ENCODE peak calls at places on chromosomes 2 and 18, in ten cellular contexts. One of them, this sample, is unnamed.

GRCh38 chr2:45119038-45119437 is 109.8 kb upstream of the SIX2 start:
- DNase-seq in IMR-90: peak
- DNase-seq in CD8-positive, alpha-beta T cell: no peak
- DNase-seq in HFFc6: peak
- DNase-seq in left ventricle myocardium inferior: no peak
- DNase-seq in left lung: no peak
- DNase-seq in spleen: no peak
- DNase-seq in AG10803: peak
- DNase-seq in RWPE1: peak
- DNase-seq in osteocyte: no peak
- DNase-seq in this sample: peak

GRCh38 chr18:74945774-74946545 is 263.0 kb downstream of the PTGR3 start:
- DNase-seq in IMR-90: peak
- DNase-seq in CD8-positive, alpha-beta T cell: no peak
- DNase-seq in HFFc6: peak
- DNase-seq in left ventricle myocardium inferior: no peak
- DNase-seq in left lung: no peak
- DNase-seq in spleen: no peak
- DNase-seq in AG10803: peak
- DNase-seq in RWPE1: no peak
- DNase-seq in osteocyte: no peak
- DNase-seq in this sample: no peak

GRCh38 chr2:238968616-238969394 is 120.9 kb downstream of the TWIST2 start:
- DNase-seq in IMR-90: no peak
- DNase-seq in CD8-positive, alpha-beta T cell: no peak
- DNase-seq in HFFc6: no peak
- DNase-seq in left ventricle myocardium inferior: no peak
- DNase-seq in left lung: no peak
- DNase-seq in spleen: no peak
- DNase-seq in AG10803: no peak
- DNase-seq in RWPE1: no peak
- DNase-seq in osteocyte: peak
- DNase-seq in this sample: no peak

GRCh38 chr2:62198237-62198633 is 2.3 kb downstream of the B3GNT2 start:
- DNase-seq in IMR-90: no peak
- DNase-seq in CD8-positive, alpha-beta T cell: no peak
- DNase-seq in HFFc6: no peak
- DNase-seq in left ventricle myocardium inferior: no peak
- DNase-seq in left lung: no peak
- DNase-seq in spleen: no peak
- DNase-seq in AG10803: no peak
- DNase-seq in RWPE1: no peak
- DNase-seq in osteocyte: no peak
- DNase-seq in this sample: no peak

GRCh38 chr2:218260742-218261423 is at the start of gene GPBAR1:
- DNase-seq in IMR-90: no peak
- DNase-seq in CD8-positive, alpha-beta T cell: no peak
- DNase-seq in HFFc6: no peak
- DNase-seq in left ventricle myocardium inferior: peak
- DNase-seq in left lung: no peak
- DNase-seq in spleen: no peak
- DNase-seq in AG10803: no peak
- DNase-seq in RWPE1: no peak
- DNase-seq in osteocyte: no peak
- DNase-seq in this sample: peak

GRCh38 chr2:134029478-134029877 is 224.4 kb upstream of the MGAT5 start:
- DNase-seq in IMR-90: no peak
- DNase-seq in CD8-positive, alpha-beta T cell: no peak
- DNase-seq in HFFc6: no peak
- DNase-seq in left ventricle myocardium inferior: no peak
- DNase-seq in left lung: no peak
- DNase-seq in spleen: no peak
- DNase-seq in AG10803: no peak
- DNase-seq in RWPE1: no peak
- DNase-seq in osteocyte: no peak
- DNase-seq in this sample: no peak

GRCh38 chr2:8329660-8330622 is 351.9 kb upstream of the ID2 start:
- DNase-seq in IMR-90: no peak
- DNase-seq in CD8-positive, alpha-beta T cell: no peak
- DNase-seq in HFFc6: no peak
- DNase-seq in left ventricle myocardium inferior: no peak
- DNase-seq in left lung: peak
- DNase-seq in spleen: no peak
- DNase-seq in AG10803: no peak
- DNase-seq in RWPE1: no peak
- DNase-seq in osteocyte: peak
- DNase-seq in this sample: no peak

GRCh38 chr2:96321230-96322103 is 3.6 kb upstream of the ITPRIPL1 start:
- DNase-seq in IMR-90: peak
- DNase-seq in CD8-positive, alpha-beta T cell: peak
- DNase-seq in HFFc6: no peak
- DNase-seq in left ventricle myocardium inferior: peak
- DNase-seq in left lung: peak
- DNase-seq in spleen: peak
- DNase-seq in AG10803: peak
- DNase-seq in RWPE1: no peak
- DNase-seq in osteocyte: no peak
- DNase-seq in this sample: peak

GRCh38 chr2:27992787-27993747 is 102.5 kb downstream of the BABAM2 start:
- DNase-seq in IMR-90: peak
- DNase-seq in CD8-positive, alpha-beta T cell: no peak
- DNase-seq in HFFc6: peak
- DNase-seq in left ventricle myocardium inferior: no peak
- DNase-seq in left lung: no peak
- DNase-seq in spleen: no peak
- DNase-seq in AG10803: peak
- DNase-seq in RWPE1: peak
- DNase-seq in osteocyte: no peak
- DNase-seq in this sample: peak

GRCh38 chr2:11123856-11124759 is 31.2 kb upstream of the SLC66A3 start:
- DNase-seq in IMR-90: peak
- DNase-seq in CD8-positive, alpha-beta T cell: peak
- DNase-seq in HFFc6: peak
- DNase-seq in left ventricle myocardium inferior: peak
- DNase-seq in left lung: peak
- DNase-seq in spleen: peak
- DNase-seq in AG10803: peak
- DNase-seq in RWPE1: peak
- DNase-seq in osteocyte: no peak
- DNase-seq in this sample: peak
- TF ChIP-seq CTCF in IMR-90: peak
- TF ChIP-seq CTCF in CD8-positive, alpha-beta T cell: peak
- TF ChIP-seq CTCF in HFFc6: peak
- TF ChIP-seq CTCF in left ventricle myocardium inferior: peak
- TF ChIP-seq CTCF in left lung: peak
- TF ChIP-seq CTCF in spleen: peak
- TF ChIP-seq CTCF in AG10803: peak
- TF ChIP-seq CTCF in RWPE1: peak
- TF ChIP-seq CTCF in osteocyte: peak
- TF ChIP-seq CTCF in this sample: peak

DNA sequence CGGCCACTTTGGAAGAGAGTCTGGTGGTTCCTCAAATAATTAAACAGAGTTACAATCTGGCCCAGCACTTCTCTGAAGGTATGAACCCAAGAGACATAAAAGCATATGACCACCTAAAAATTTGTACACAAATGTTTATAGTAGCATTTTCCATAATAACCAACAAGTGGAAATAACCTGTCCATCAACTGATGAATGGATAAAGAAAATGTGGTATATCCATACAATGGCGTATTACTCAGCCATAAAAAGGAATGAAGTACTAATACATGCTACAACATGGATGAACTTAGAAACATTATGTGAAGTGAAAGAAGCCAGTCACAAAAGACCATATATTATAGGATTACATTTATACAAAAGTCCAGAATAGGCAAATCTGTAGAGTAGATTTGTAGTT is 76.0 kb upstream of the RGPD5 start:
- DNase-seq in IMR-90: no peak
- DNase-seq in CD8-positive, alpha-beta T cell: no peak
- DNase-seq in HFFc6: no peak
- DNase-seq in left ventricle myocardium inferior: no peak
- DNase-seq in left lung: no peak
- DNase-seq in spleen: no peak
- DNase-seq in AG10803: no peak
- DNase-seq in RWPE1: no peak
- DNase-seq in osteocyte: no peak
- DNase-seq in this sample: no peak
- TF ChIP-seq CTCF in IMR-90: no peak
- TF ChIP-seq CTCF in CD8-positive, alpha-beta T cell: no peak
- TF ChIP-seq CTCF in HFFc6: no peak
- TF ChIP-seq CTCF in left ventricle myocardium inferior: no peak
- TF ChIP-seq CTCF in left lung: no peak
- TF ChIP-seq CTCF in spleen: no peak
- TF ChIP-seq CTCF in AG10803: no peak
- TF ChIP-seq CTCF in RWPE1: no peak
- TF ChIP-seq CTCF in osteocyte: no peak
- TF ChIP-seq CTCF in this sample: no peak

GRCh38 chr18:61612517-61612916 is 279.3 kb downstream of the CDH20 start:
- DNase-seq in IMR-90: no peak
- DNase-seq in CD8-positive, alpha-beta T cell: no peak
- DNase-seq in HFFc6: no peak
- DNase-seq in left ventricle myocardium inferior: no peak
- DNase-seq in left lung: no peak
- DNase-seq in spleen: no peak
- DNase-seq in AG10803: no peak
- DNase-seq in RWPE1: no peak
- DNase-seq in osteocyte: no peak
- DNase-seq in this sample: no peak
- TF ChIP-seq CTCF in IMR-90: peak
- TF ChIP-seq CTCF in CD8-positive, alpha-beta T cell: no peak
- TF ChIP-seq CTCF in HFFc6: peak
- TF ChIP-seq CTCF in left ventricle myocardium inferior: peak
- TF ChIP-seq CTCF in left lung: no peak
- TF ChIP-seq CTCF in spleen: no peak
- TF ChIP-seq CTCF in AG10803: peak
- TF ChIP-seq CTCF in RWPE1: no peak
- TF ChIP-seq CTCF in osteocyte: peak
- TF ChIP-seq CTCF in this sample: no peak

GRCh38 chr2:41936751-41937463 is 110.9 kb upstream of the PKDCC start:
- DNase-seq in IMR-90: no peak
- DNase-seq in CD8-positive, alpha-beta T cell: no peak
- DNase-seq in HFFc6: no peak
- DNase-seq in left ventricle myocardium inferior: no peak
- DNase-seq in left lung: no peak
- DNase-seq in spleen: no peak
- DNase-seq in AG10803: no peak
- DNase-seq in RWPE1: no peak
- DNase-seq in osteocyte: no peak
- DNase-seq in this sample: no peak

GRCh38 chr2:41935004-41935401 is 112.8 kb upstream of the PKDCC start:
- DNase-seq in IMR-90: no peak
- DNase-seq in CD8-positive, alpha-beta T cell: no peak
- DNase-seq in HFFc6: no peak
- DNase-seq in left ventricle myocardium inferior: no peak
- DNase-seq in left lung: no peak
- DNase-seq in spleen: no peak
- DNase-seq in AG10803: no peak
- DNase-seq in RWPE1: no peak
- DNase-seq in osteocyte: no peak
- DNase-seq in this sample: no peak

GRCh38 chr2:41934323-41935003 is 113.4 kb upstream of the PKDCC start:
- DNase-seq in IMR-90: peak
- DNase-seq in CD8-positive, alpha-beta T cell: no peak
- DNase-seq in HFFc6: no peak
- DNase-seq in left ventricle myocardium inferior: peak
- DNase-seq in left lung: peak
- DNase-seq in spleen: no peak
- DNase-seq in AG10803: no peak
- DNase-seq in RWPE1: no peak
- DNase-seq in osteocyte: no peak
- DNase-seq in this sample: no peak

GRCh38 chr2:41937464-41937861 is 110.4 kb upstream of the PKDCC start:
- DNase-seq in IMR-90: peak
- DNase-seq in CD8-positive, alpha-beta T cell: no peak
- DNase-seq in HFFc6: no peak
- DNase-seq in left ventricle myocardium inferior: no peak
- DNase-seq in left lung: no peak
- DNase-seq in spleen: no peak
- DNase-seq in AG10803: peak
- DNase-seq in RWPE1: no peak
- DNase-seq in osteocyte: no peak
- DNase-seq in this sample: no peak

DNA sequence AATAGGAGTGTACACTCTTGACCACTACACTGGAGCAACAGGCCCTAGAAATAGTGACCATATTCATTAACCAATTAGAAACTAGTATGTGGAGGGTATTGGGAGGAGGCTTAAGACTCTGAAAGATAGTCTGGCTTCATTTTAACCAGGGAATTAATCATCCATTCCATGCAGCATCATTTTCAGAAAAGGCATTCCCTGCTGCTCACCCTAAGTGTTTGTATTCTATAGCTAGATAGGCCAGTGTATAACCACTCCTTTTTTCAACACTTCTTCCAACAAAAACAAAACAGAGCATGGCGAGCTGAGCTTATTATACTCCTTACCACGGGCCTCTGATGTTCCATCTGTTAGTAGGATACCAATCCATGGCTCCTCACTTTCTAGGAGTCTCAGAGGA is 112.0 kb upstream of the PKDCC start:
- DNase-seq in IMR-90: no peak
- DNase-seq in CD8-positive, alpha-beta T cell: no peak
- DNase-seq in HFFc6: no peak
- DNase-seq in left ventricle myocardium inferior: no peak
- DNase-seq in left lung: no peak
- DNase-seq in spleen: no peak
- DNase-seq in AG10803: no peak
- DNase-seq in RWPE1: no peak
- DNase-seq in osteocyte: no peak
- DNase-seq in this sample: no peak
- TF ChIP-seq CTCF in IMR-90: no peak
- TF ChIP-seq CTCF in CD8-positive, alpha-beta T cell: no peak
- TF ChIP-seq CTCF in HFFc6: no peak
- TF ChIP-seq CTCF in left ventricle myocardium inferior: no peak
- TF ChIP-seq CTCF in left lung: no peak
- TF ChIP-seq CTCF in spleen: no peak
- TF ChIP-seq CTCF in AG10803: no peak
- TF ChIP-seq CTCF in RWPE1: no peak
- TF ChIP-seq CTCF in osteocyte: no peak
- TF ChIP-seq CTCF in this sample: no peak

DNA sequence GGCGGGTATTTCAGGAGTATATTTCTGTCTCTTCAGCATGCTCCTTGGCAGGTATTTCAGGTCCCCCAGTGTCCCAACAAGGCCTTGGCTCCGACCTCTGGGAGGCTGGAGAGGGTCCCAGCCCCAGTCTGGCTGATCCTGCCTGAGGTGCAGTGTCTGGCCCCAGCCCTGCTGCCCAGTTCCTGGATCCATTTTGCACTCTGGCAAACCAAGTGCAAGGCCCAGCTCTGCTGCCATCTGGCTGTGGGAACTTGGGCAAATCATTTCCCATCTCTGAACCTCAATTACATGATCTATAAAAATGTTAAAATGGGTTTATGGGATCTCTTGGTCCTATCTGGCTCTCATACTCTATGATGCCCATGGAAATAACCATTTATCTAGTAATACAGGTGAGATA is 63.6 kb downstream of the ZBTB7C start:
- DNase-seq in IMR-90: peak
- DNase-seq in CD8-positive, alpha-beta T cell: no peak
- DNase-seq in HFFc6: peak
- DNase-seq in left ventricle myocardium inferior: no peak
- DNase-seq in left lung: no peak
- DNase-seq in spleen: peak
- DNase-seq in AG10803: peak
- DNase-seq in RWPE1: peak
- DNase-seq in osteocyte: no peak
- DNase-seq in this sample: peak
- TF ChIP-seq CTCF in IMR-90: peak
- TF ChIP-seq CTCF in CD8-positive, alpha-beta T cell: no peak
- TF ChIP-seq CTCF in HFFc6: peak
- TF ChIP-seq CTCF in left ventricle myocardium inferior: peak
- TF ChIP-seq CTCF in left lung: peak
- TF ChIP-seq CTCF in spleen: no peak
- TF ChIP-seq CTCF in AG10803: peak
- TF ChIP-seq CTCF in RWPE1: peak
- TF ChIP-seq CTCF in osteocyte: peak
- TF ChIP-seq CTCF in this sample: no peak